ENCODE peak calls at places on chromosomes 1 and 21, in ten cellular contexts. Y is stimulated activated CD4-positive, alpha-beta T cell treated with anti-CD3 and anti-CD28 coated beads, TNF-alpha, amount 100 ng/mL, for 48 hours; N is D721Med; F is effector memory CD8-positive, alpha-beta T cell; O is H7; R is HFFc6; H is neuronal stem cell; A is A172; W is stomach; J is HEK293T. L is an unnamed sample.

GRCh38 chr1:168360151-168360550 is 79.5 kb downstream of the TBX19 start:
- DNase-seq in Y (peak; percentile 15), N (no peak), F (peak; percentile 20), O (no peak), R (no peak), H (no peak), A (no peak), W (no peak), J (no peak), L (no peak)

GRCh38 chr1:107405241-107405640 is 264.4 kb downstream of the NTNG1 start:
- DNase-seq in Y (no peak), N (no peak), F (no peak), O (no peak), R (no peak), H (no peak), A (no peak), W (no peak), J (no peak), L (no peak)

GRCh38 chr1:40404670-40405462 is 31.3 kb downstream of the SMAP2 start:
- DNase-seq in Y (no peak), N (no peak), F (peak; percentile 40), O (peak; percentile 49), R (peak; percentile 49), H (peak; percentile 31), A (peak; percentile 47), W (no peak), J (peak; percentile 40), L (no peak)

GRCh38 chr1:47865881-47866535 is 131.2 kb downstream of the TRABD2B start:
- DNase-seq in Y (no peak), N (no peak), F (no peak), O (no peak), R (no peak), H (no peak), A (no peak), W (no peak), J (no peak), L (no peak)

GRCh38 chr1:8541961-8542521 is 224.1 kb downstream of the SLC45A1 start:
- DNase-seq in Y (no peak), N (no peak), F (no peak), O (no peak), R (no peak), H (no peak), A (no peak), W (no peak), J (no peak), L (no peak)

GRCh38 chr1:181090653-181091126 is 2.2 kb downstream of the IER5 start:
- DNase-seq in Y (no peak), N (no peak), F (peak; percentile 12), O (no peak), R (no peak), H (no peak), A (no peak), W (no peak), J (no peak), L (no peak)

GRCh38 chr1:205319081-205320018 is 2.2 kb downstream of the NUAK2 start:
- DNase-seq in Y (no peak), N (no peak), F (peak; percentile 23), O (no peak), R (peak; percentile 54), H (no peak), A (peak; percentile 86), W (peak; percentile 94), J (no peak), L (no peak)

GRCh38 chr1:230772457-230773395 is 25.5 kb downstream of the CAPN9 start:
- DNase-seq in Y (no peak), N (no peak), F (no peak), O (peak; percentile 71), R (peak; percentile 66), H (no peak), A (peak; percentile 24), W (peak; percentile 48), J (peak; percentile 39), L (no peak)

GRCh38 chr21:45256912-45257672 is 30.6 kb downstream of the POFUT2 start:
- DNase-seq in Y (no peak), N (peak; percentile 40), F (peak; percentile 17), O (peak; percentile 63), R (no peak), H (no peak), A (no peak), W (no peak), J (no peak), L (no peak)

GRCh38 chr21:38341546-38342012 is 84.8 kb downstream of the KCNJ15 start:
- DNase-seq in Y (no peak), N (no peak), F (no peak), O (no peak), R (no peak), H (no peak), A (no peak), W (peak; percentile 49), J (no peak), L (no peak)

GRCh38 chr21:28454978-28455600 is 537.6 kb downstream of the LTN1 start:
- DNase-seq in Y (no peak), N (no peak), F (no peak), O (no peak), R (peak; percentile 69), H (no peak), A (peak; percentile 24), W (no peak), J (no peak), L (no peak)

GRCh38 chr1:65980241-65980640 is 187.5 kb downstream of the PDE4B start:
- DNase-seq in Y (no peak), N (no peak), F (no peak), O (no peak), R (no peak), H (no peak), A (no peak), W (no peak), J (no peak), L (no peak)

GRCh38 chr1:182972821-182973220 is 19.9 kb upstream of the SHCBP1L start:
- DNase-seq in Y (no peak), N (no peak), F (no peak), O (no peak), R (no peak), H (peak; percentile 62), A (no peak), W (no peak), J (no peak), L (no peak)